ENCODE peak calls at places on chromosomes 6 and 20, in nine cellular contexts. Y is Peyer's patch, C is ovary, V is tibial nerve, M is AG09309, U is left lung, E is fibroblast of lung, F is PC-3, G is uterus. N is an unnamed sample.

GRCh38 chr20:51610761-51611624 is 68.5 kb upstream of the NFATC2 start:
- DNase-seq in Y (no peak), C (no peak), V (no peak), M (no peak), U (no peak), E (no peak), F (no peak), G (no peak), N (no peak)

GRCh38 chr6:161443868-161444267 is 170.0 kb upstream of the AGPAT4 start:
- DNase-seq in Y (no peak), C (no peak), V (no peak), M (no peak), U (no peak), E (peak), F (no peak), G (no peak), N (peak)

GRCh38 chr20:52312131-52312729 is 120.7 kb upstream of the ZFP64 start:
- DNase-seq in Y (peak), C (no peak), V (peak), M (peak), U (no peak), E (peak), F (peak), G (peak), N (peak)

GRCh38 chr6:45718901-45719300 is 296.8 kb downstream of the CLIC5 start:
- DNase-seq in Y (no peak), C (no peak), V (no peak), M (no peak), U (no peak), E (peak), F (no peak), G (no peak), N (peak)

GRCh38 chr20:30892704-30893345 is 364.6 kb upstream of the DEFB115 start:
- DNase-seq in Y (no peak), C (no peak), V (no peak), M (no peak), U (no peak), E (no peak), F (no peak), G (no peak), N (no peak)

GRCh38 chr6:158207452-158207788 is 39.3 kb downstream of the GTF2H5 start:
- DNase-seq in Y (no peak), C (no peak), V (no peak), M (no peak), U (no peak), E (peak), F (peak), G (no peak), N (peak)

GRCh38 chr6:150590448-150590847 is 9.2 kb upstream of the PLEKHG1 start:
- DNase-seq in Y (no peak), C (no peak), V (no peak), M (no peak), U (no peak), E (no peak), F (no peak), G (no peak), N (no peak)

GRCh38 chr6:3748208-3748701 is 3.3 kb downstream of the PXDC1 start:
- DNase-seq in Y (peak), C (peak), V (peak), M (peak), U (no peak), E (peak), F (peak), G (peak), N (peak)

GRCh38 chr20:37786043-37786442 is 92.2 kb downstream of the CTNNBL1 start:
- DNase-seq in Y (no peak), C (no peak), V (no peak), M (no peak), U (no peak), E (no peak), F (no peak), G (no peak), N (no peak)

GRCh38 chr6:95847061-95847460 is 168.7 kb upstream of the FUT9 start:
- DNase-seq in Y (no peak), C (no peak), V (no peak), M (no peak), U (no peak), E (no peak), F (no peak), G (no peak), N (no peak)

GRCh38 chr20:4412216-4412615 is 309.5 kb upstream of the PRND start:
- DNase-seq in Y (no peak), C (no peak), V (no peak), M (no peak), U (no peak), E (no peak), F (peak), G (no peak), N (no peak)

GRCh38 chr20:4401601-4402000 is 320.1 kb upstream of the PRND start:
- DNase-seq in Y (no peak), C (no peak), V (no peak), M (peak), U (no peak), E (peak), F (no peak), G (no peak), N (peak)

GRCh38 chr20:4406627-4407026 is 315.1 kb upstream of the PRND start:
- DNase-seq in Y (no peak), C (no peak), V (no peak), M (peak), U (no peak), E (peak), F (peak), G (no peak), N (peak)
- H3K4me3 ChIP-seq in Y (no peak), C (no peak), V (no peak), M (no peak), U (no peak), E (no peak), F (no peak), G (no peak), N (no peak)

GRCh38 chr6:122484760-122485159 is 13.2 kb upstream of the SERINC1 start:
- DNase-seq in Y (no peak), C (no peak), V (no peak), M (no peak), U (no peak), E (no peak), F (no peak), G (no peak), N (no peak)
- TF ChIP-seq CTCF in Y (no peak), C (no peak), V (no peak), M (no peak), U (no peak), E (no peak), F (no peak), G (no peak), N (no peak)

GRCh38 chr6:109440325-109441068 is at the start of the genes PPIL6 and SMPD2:
- DNase-seq in Y (peak), C (peak), V (peak), M (peak), U (peak), E (peak), F (peak), G (peak), N (peak)
- H3K4me3 ChIP-seq in Y (peak), C (peak), V (peak), M (peak), U (peak), E (peak), F (peak), G (peak), N (peak)

GRCh38 chr6:25792016-25792415 is 37.5 kb downstream of the SLC17A4 start:
- DNase-seq in Y (no peak), C (no peak), V (no peak), M (no peak), U (no peak), E (no peak), F (no peak), G (no peak), N (no peak)

GRCh38 chr6:25787469-25787868 is 32.9 kb downstream of the SLC17A4 start:
- DNase-seq in Y (no peak), C (no peak), V (no peak), M (no peak), U (no peak), E (no peak), F (no peak), G (no peak), N (no peak)

GRCh38 chr6:25789475-25789874 is 34.9 kb downstream of the SLC17A4 start:
- DNase-seq in Y (no peak), C (no peak), V (no peak), M (no peak), U (no peak), E (no peak), F (no peak), G (no peak), N (no peak)

GRCh38 chr6:25793970-25794369 is 37.9 kb downstream of the SLC17A1 start:
- DNase-seq in Y (no peak), C (no peak), V (no peak), M (no peak), U (no peak), E (no peak), F (no peak), G (no peak), N (no peak)

DNA sequence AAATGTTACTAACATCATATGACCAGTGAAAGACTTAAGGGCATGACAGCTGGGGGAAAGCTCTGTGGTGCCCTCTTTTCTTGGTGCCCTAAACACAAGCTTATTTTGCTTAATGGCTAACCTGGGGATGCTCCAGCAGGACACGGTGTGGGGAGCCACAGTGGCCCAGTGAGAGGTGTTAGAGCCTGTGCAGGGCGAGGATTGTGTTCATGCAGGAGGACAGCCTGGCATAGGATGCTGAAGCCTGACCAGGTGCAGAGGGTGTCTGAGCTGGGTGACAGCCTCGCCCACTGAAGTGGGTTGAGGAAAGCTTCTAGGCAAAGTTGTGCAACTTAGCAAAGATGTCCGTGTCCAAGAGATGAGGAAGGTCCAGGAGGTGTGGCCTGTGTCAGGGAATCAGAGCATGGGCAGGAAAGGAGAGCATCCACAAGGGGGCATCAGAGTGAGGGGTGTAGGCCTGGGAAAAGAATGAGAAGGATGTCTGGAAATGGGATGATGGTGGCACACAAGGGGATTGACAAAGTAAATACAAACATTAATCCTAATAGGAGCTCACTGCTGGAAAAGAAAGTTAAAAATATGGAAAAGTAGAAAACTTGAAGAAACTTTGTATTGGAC is 33.9 kb downstream of the SLC17A4 start:
- DNase-seq in Y (peak), C (no peak), V (peak), M (peak), U (no peak), E (peak), F (peak), G (no peak), N (peak)
- TF ChIP-seq CTCF in Y (no peak), C (no peak), V (no peak), M (peak), U (peak), E (peak), F (peak), G (peak), N (peak)

DNA sequence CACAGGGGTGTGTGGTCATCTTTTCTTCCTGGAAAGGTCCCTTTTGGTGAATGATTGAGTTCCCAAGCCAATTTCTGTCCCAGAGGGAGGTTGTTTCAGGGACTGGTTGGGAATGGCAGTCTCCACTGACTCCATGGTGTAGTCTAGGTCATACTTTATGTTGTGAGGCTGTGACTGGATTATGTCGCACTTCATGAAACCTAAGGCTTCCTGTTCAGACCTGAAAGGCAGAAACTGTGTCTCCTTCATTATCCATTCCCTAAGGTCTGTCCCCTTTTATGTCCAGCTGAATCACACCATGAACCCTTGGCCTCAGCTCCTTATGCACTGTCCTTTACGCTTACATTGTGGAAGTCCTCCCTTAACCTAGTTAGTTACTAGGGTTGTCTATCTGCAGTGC is 191.2 kb downstream of the JARID2 start:
- DNase-seq in Y (no peak), C (no peak), V (no peak), M (no peak), U (no peak), E (no peak), F (no peak), G (no peak), N (no peak)
- H3K4me3 ChIP-seq in Y (no peak), C (no peak), V (no peak), M (no peak), U (no peak), E (no peak), F (no peak), G (no peak), N (no peak)

GRCh38 chr20:36501367-36502006 is 39.8 kb upstream of the MYL9 start:
- DNase-seq in Y (no peak), C (no peak), V (no peak), M (no peak), U (no peak), E (no peak), F (no peak), G (no peak), N (no peak)

GRCh38 chr20:36507746-36508145 is 33.6 kb upstream of the MYL9 start:
- DNase-seq in Y (no peak), C (no peak), V (no peak), M (no peak), U (no peak), E (no peak), F (peak), G (no peak), N (no peak)

GRCh38 chr20:36504295-36504694 is 37.0 kb upstream of the MYL9 start:
- DNase-seq in Y (no peak), C (no peak), V (no peak), M (no peak), U (no peak), E (no peak), F (no peak), G (no peak), N (no peak)

GRCh38 chr20:36506253-36506652 is 35.1 kb upstream of the MYL9 start:
- DNase-seq in Y (no peak), C (peak), V (no peak), M (no peak), U (no peak), E (no peak), F (peak), G (no peak), N (no peak)
- TF ChIP-seq CTCF in Y (no peak), C (no peak), V (no peak), M (peak), U (no peak), E (peak), F (peak), G (no peak), N (peak)

GRCh38 chr20:63741354-63741675 is 1.7 kb downstream of the SLC2A4RG start:
- DNase-seq in Y (no peak), C (peak), V (no peak), M (no peak), U (no peak), E (no peak), F (no peak), G (no peak), N (no peak)
- H3K4me3 ChIP-seq in Y (no peak), C (peak), V (peak), M (peak), U (peak), E (peak), F (peak), G (peak), N (peak)

GRCh38 chr20:1374246-1374645 is 18.6 kb downstream of the FKBP1A start:
- DNase-seq in Y (no peak), C (no peak), V (no peak), M (no peak), U (no peak), E (no peak), F (no peak), G (no peak), N (peak)
- TF ChIP-seq CTCF in Y (no peak), C (no peak), V (no peak), M (no peak), U (no peak), E (no peak), F (no peak), G (no peak), N (peak)

GRCh38 chr6:21270501-21271290 is 322.9 kb upstream of the SOX4 start:
- DNase-seq in Y (no peak), C (no peak), V (no peak), M (no peak), U (no peak), E (no peak), F (no peak), G (no peak), N (no peak)

GRCh38 chr6:21273451-21273850 is 320.1 kb upstream of the SOX4 start:
- DNase-seq in Y (no peak), C (no peak), V (no peak), M (no peak), U (no peak), E (no peak), F (no peak), G (no peak), N (no peak)

DNA sequence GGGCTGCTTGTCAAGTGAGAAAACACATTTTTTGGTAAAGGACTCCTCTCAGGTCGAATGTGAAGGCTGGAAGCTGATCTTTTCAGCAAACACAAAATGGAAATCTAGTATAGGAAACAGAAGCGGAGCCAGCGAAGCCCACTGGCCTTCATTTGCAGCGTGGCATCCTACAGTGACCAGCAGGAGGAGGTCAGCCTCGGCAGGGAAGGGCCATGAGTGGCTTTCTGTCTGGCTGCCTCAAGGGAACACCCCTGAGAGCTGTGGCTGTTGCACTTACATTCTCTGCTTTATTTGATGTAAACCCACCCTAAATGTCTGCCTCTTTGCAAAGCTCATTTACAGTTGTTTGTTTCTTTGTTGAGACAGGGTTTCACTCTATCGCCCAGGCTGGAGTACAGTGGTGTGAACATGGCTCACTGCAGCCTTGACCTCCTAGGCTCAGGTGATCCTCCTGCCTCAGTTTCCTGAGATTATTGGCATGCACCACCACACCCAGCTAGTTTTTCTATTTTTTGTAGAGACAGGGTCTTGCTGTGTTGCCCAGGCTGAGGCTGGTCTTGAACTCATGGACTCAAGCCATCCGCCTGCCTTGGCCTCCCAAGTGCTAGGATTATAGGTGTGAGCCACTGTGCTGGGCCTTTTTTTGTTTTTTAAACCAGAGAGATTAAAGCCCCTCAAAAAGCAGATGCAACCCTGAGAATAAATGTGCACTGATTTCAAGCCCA is 322.0 kb upstream of the SOX4 start:
- DNase-seq in Y (no peak), C (no peak), V (no peak), M (no peak), U (no peak), E (no peak), F (no peak), G (no peak), N (no peak)
- H3K4me3 ChIP-seq in Y (no peak), C (no peak), V (no peak), M (no peak), U (no peak), E (no peak), F (no peak), G (no peak), N (no peak)

GRCh38 chr20:13220194-13220856 is 749 bp upstream of the ISM1 start:
- DNase-seq in Y (peak), C (peak), V (peak), M (no peak), U (peak), E (peak), F (no peak), G (peak), N (peak)
- TF ChIP-seq CTCF in Y (no peak), C (no peak), V (no peak), M (no peak), U (no peak), E (no peak), F (no peak), G (no peak), N (no peak)

N was measured in fibroblast of the aortic adventitia.